ENCODE peak calls at places on chromosome 9, in five cellular contexts. One of them, this sample, is unnamed.
A peak's percentile ranks its signal among the peaks of the same experiment; 100 is the strongest.

GRCh38 chr9:134568756-134569155 is 72.8 kb upstream of the COL5A1 start:
- DNase-seq in WTC11: no peak
- DNase-seq in HepG2: no peak
- DNase-seq in GM12878: no peak
- DNase-seq in K562: no peak
- DNase-seq in this sample: no peak

GRCh38 chr9:99576002-99576401 is 245.7 kb upstream of the NR4A3 start:
- DNase-seq in HepG2: peak; percentile 12
- DNase-seq in GM12878: no peak
- DNase-seq in K562: peak; percentile 33
- DNase-seq in WTC11: peak; percentile 16
- DNase-seq in this sample: no peak

GRCh38 chr9:135105938-135106491 is 18.5 kb downstream of the OLFM1 start:
- DNase-seq in WTC11: no peak
- DNase-seq in GM12878: no peak
- DNase-seq in HepG2: no peak
- DNase-seq in K562: no peak
- DNase-seq in this sample: no peak

GRCh38 chr9:134719331-134719730 is 77.7 kb downstream of the COL5A1 start:
- DNase-seq in WTC11: no peak
- DNase-seq in GM12878: no peak
- DNase-seq in K562: no peak
- DNase-seq in HepG2: no peak
- DNase-seq in this sample: no peak

GRCh38 chr9:70478963-70479641 is 64.6 kb upstream of the KLF9 start:
- DNase-seq in K562: no peak
- DNase-seq in WTC11: no peak
- DNase-seq in HepG2: no peak
- DNase-seq in GM12878: no peak
- DNase-seq in this sample: no peak

GRCh38 chr9:81317939-81318338 is 371.4 kb downstream of the TLE1 start:
- DNase-seq in GM12878: no peak
- DNase-seq in WTC11: no peak
- DNase-seq in K562: no peak
- DNase-seq in HepG2: no peak
- DNase-seq in this sample: no peak

GRCh38 chr9:137294091-137294683 is 7.9 kb downstream of the NRARP start:
- DNase-seq in GM12878: no peak
- DNase-seq in HepG2: peak; percentile 80
- DNase-seq in WTC11: peak; percentile 52
- DNase-seq in K562: peak; percentile 67
- DNase-seq in this sample: peak; percentile 58

GRCh38 chr9:116327702-116328440 is 174.3 kb downstream of the PAPPA start:
- DNase-seq in K562: no peak
- DNase-seq in GM12878: no peak
- DNase-seq in WTC11: no peak
- DNase-seq in HepG2: no peak
- DNase-seq in this sample: no peak

GRCh38 chr9:91802391-91802790 is 147.6 kb downstream of the ROR2 start:
- DNase-seq in GM12878: no peak
- DNase-seq in WTC11: no peak
- DNase-seq in K562: no peak
- DNase-seq in HepG2: no peak
- DNase-seq in this sample: no peak

GRCh38 chr9:111943746-111944145 is 47.1 kb downstream of the UGCG start:
- DNase-seq in WTC11: no peak
- DNase-seq in K562: no peak
- DNase-seq in GM12878: no peak
- DNase-seq in HepG2: peak; percentile 20
- DNase-seq in this sample: no peak

GRCh38 chr9:134870311-134870694 is 10.3 kb upstream of the FCN2 start:
- DNase-seq in K562: no peak
- DNase-seq in HepG2: no peak
- DNase-seq in WTC11: no peak
- DNase-seq in GM12878: no peak
- DNase-seq in this sample: no peak

GRCh38 chr9:36006541-36006940 is 30.2 kb upstream of the RECK start:
- DNase-seq in K562: no peak
- DNase-seq in GM12878: no peak
- DNase-seq in WTC11: no peak
- DNase-seq in HepG2: peak; percentile 7
- DNase-seq in this sample: no peak

GRCh38 chr9:134099123-134099761 is 31.4 kb upstream of the BRD3 start:
- DNase-seq in GM12878: peak; percentile 24
- DNase-seq in HepG2: peak; percentile 55
- DNase-seq in K562: peak; percentile 78
- DNase-seq in WTC11: peak; percentile 77
- DNase-seq in this sample: peak; percentile 92

GRCh38 chr9:111940697-111941096 is 44.1 kb downstream of the UGCG start:
- DNase-seq in K562: no peak
- DNase-seq in WTC11: no peak
- DNase-seq in GM12878: no peak
- DNase-seq in HepG2: no peak
- DNase-seq in this sample: no peak

GRCh38 chr9:761155-761792 is 80.2 kb upstream of the DMRT1 start:
- DNase-seq in HepG2: peak; percentile 77
- DNase-seq in WTC11: no peak
- DNase-seq in K562: no peak
- DNase-seq in GM12878: no peak
- DNase-seq in this sample: no peak

GRCh38 chr9:129613520-129614175 is 7.3 kb downstream of the C9orf50 start:
- DNase-seq in K562: no peak
- DNase-seq in WTC11: no peak
- DNase-seq in HepG2: no peak
- DNase-seq in GM12878: no peak
- DNase-seq in this sample: no peak

GRCh38 chr9:2406252-2406651 is 215.3 kb upstream of the VLDLR start:
- DNase-seq in GM12878: no peak
- DNase-seq in WTC11: no peak
- DNase-seq in HepG2: no peak
- DNase-seq in K562: no peak
- DNase-seq in this sample: no peak

GRCh38 chr9:110933350-110934001 is 104.8 kb downstream of the LPAR1 start:
- DNase-seq in GM12878: peak; percentile 41
- DNase-seq in HepG2: no peak
- DNase-seq in K562: no peak
- DNase-seq in WTC11: no peak
- DNase-seq in this sample: no peak

GRCh38 chr9:111983484-111983908 is 86.9 kb downstream of the UGCG start:
- DNase-seq in WTC11: no peak
- DNase-seq in GM12878: peak; percentile 94
- DNase-seq in HepG2: no peak
- DNase-seq in K562: no peak
- DNase-seq in this sample: no peak

GRCh38 chr9:130053504-130054427 is at the start of gene GPR107:
- DNase-seq in K562: peak; percentile 90
- DNase-seq in HepG2: peak; percentile 61
- DNase-seq in GM12878: no peak
- DNase-seq in WTC11: peak; percentile 74
- DNase-seq in this sample: peak; percentile 88

GRCh38 chr9:89361816-89362646 is 43.7 kb downstream of the SECISBP2 start:
- DNase-seq in K562: no peak
- DNase-seq in GM12878: no peak
- DNase-seq in HepG2: no peak
- DNase-seq in WTC11: no peak
- DNase-seq in this sample: no peak

GRCh38 chr9:131837316-131837715 is 97.4 kb upstream of the RAPGEF1 start:
- DNase-seq in GM12878: no peak
- DNase-seq in HepG2: peak; percentile 7
- DNase-seq in WTC11: peak; percentile 46
- DNase-seq in K562: peak; percentile 40
- DNase-seq in this sample: peak; percentile 66

GRCh38 chr9:13716620-13717019 is 437.1 kb upstream of the MPDZ start:
- DNase-seq in GM12878: no peak
- DNase-seq in WTC11: no peak
- DNase-seq in HepG2: no peak
- DNase-seq in K562: no peak
- DNase-seq in this sample: no peak

GRCh38 chr9:34179528-34180138 is 790 bp downstream of the UBAP1 start:
- DNase-seq in K562: peak; percentile 13
- DNase-seq in WTC11: no peak
- DNase-seq in GM12878: no peak
- DNase-seq in HepG2: no peak
- DNase-seq in this sample: no peak

GRCh38 chr9:129835860-129836223 is 584 bp downstream of the USP20 start:
- DNase-seq in GM12878: no peak
- DNase-seq in HepG2: no peak
- DNase-seq in WTC11: no peak
- DNase-seq in K562: no peak
- DNase-seq in this sample: no peak

GRCh38 chr9:72773570-72773969 is 179.3 kb downstream of the ALDH1A1 start:
- DNase-seq in GM12878: no peak
- DNase-seq in K562: no peak
- DNase-seq in WTC11: no peak
- DNase-seq in HepG2: no peak
- DNase-seq in this sample: no peak

GRCh38 chr9:1337169-1337568 is 287.0 kb downstream of the DMRT2 start:
- DNase-seq in HepG2: no peak
- DNase-seq in WTC11: no peak
- DNase-seq in K562: no peak
- DNase-seq in GM12878: no peak
- DNase-seq in this sample: peak; percentile 1

GRCh38 chr9:130196643-130197042 is 24.4 kb downstream of the NCS1 start:
- DNase-seq in GM12878: no peak
- DNase-seq in K562: no peak
- DNase-seq in HepG2: no peak
- DNase-seq in WTC11: no peak
- DNase-seq in this sample: no peak

GRCh38 chr9:110468950-110469349 is 110.6 kb downstream of the SVEP1 start:
- DNase-seq in HepG2: no peak
- DNase-seq in WTC11: no peak
- DNase-seq in K562: no peak
- DNase-seq in GM12878: no peak
- DNase-seq in this sample: no peak

GRCh38 chr9:20476912-20477311 is 145.4 kb downstream of the MLLT3 start:
- DNase-seq in WTC11: no peak
- DNase-seq in HepG2: peak; percentile 84
- DNase-seq in K562: no peak
- DNase-seq in GM12878: no peak
- DNase-seq in this sample: no peak

GRCh38 chr9:3136999-3137675 is 293.2 kb upstream of the PUM3 start:
- DNase-seq in HepG2: no peak
- DNase-seq in K562: no peak
- DNase-seq in GM12878: no peak
- DNase-seq in WTC11: no peak
- DNase-seq in this sample: no peak

GRCh38 chr9:88651682-88652633 is 117.0 kb downstream of the NXNL2 start:
- DNase-seq in K562: peak; percentile 5
- DNase-seq in HepG2: no peak
- DNase-seq in GM12878: no peak
- DNase-seq in WTC11: no peak
- DNase-seq in this sample: no peak

GRCh38 chr9:130555968-130556367 is 23.4 kb upstream of the FUBP3 start:
- DNase-seq in K562: no peak
- DNase-seq in HepG2: no peak
- DNase-seq in GM12878: no peak
- DNase-seq in WTC11: no peak
- DNase-seq in this sample: no peak

GRCh38 chr9:33452828-33453271 is 5.5 kb upstream of the AQP3 start:
- DNase-seq in WTC11: peak; percentile 88
- DNase-seq in HepG2: peak; percentile 73
- DNase-seq in K562: peak; percentile 60
- DNase-seq in GM12878: no peak
- DNase-seq in this sample: peak; percentile 88

GRCh38 chr9:101201626-101202025 is 173.1 kb downstream of the PLPPR1 start:
- DNase-seq in WTC11: no peak
- DNase-seq in K562: no peak
- DNase-seq in GM12878: no peak
- DNase-seq in HepG2: peak; percentile 28
- DNase-seq in this sample: no peak

GRCh38 chr9:82903503-82903902 is 159.4 kb downstream of the RASEF start:
- DNase-seq in HepG2: no peak
- DNase-seq in K562: no peak
- DNase-seq in GM12878: no peak
- DNase-seq in WTC11: no peak
- DNase-seq in this sample: no peak
- TF ChIP-seq ATF2 in HepG2: no peak
- TF ChIP-seq ATF2 in K562: no peak
- TF ChIP-seq ATF2 in GM12878: no peak
- TF ChIP-seq ATF2 in WTC11: no peak
- TF ChIP-seq ATF2 in this sample: no peak

GRCh38 chr9:113187935-113188595 is 33.0 kb downstream of the FKBP15 start:
- DNase-seq in K562: no peak
- DNase-seq in GM12878: no peak
- DNase-seq in HepG2: peak; percentile 4
- DNase-seq in WTC11: no peak
- DNase-seq in this sample: no peak
- TF ChIP-seq ATF2 in K562: no peak
- TF ChIP-seq ATF2 in GM12878: no peak
- TF ChIP-seq ATF2 in HepG2: no peak
- TF ChIP-seq ATF2 in WTC11: no peak
- TF ChIP-seq ATF2 in this sample: no peak

GRCh38 chr9:90457386-90458080 is 185.1 kb downstream of the DIRAS2 start:
- DNase-seq in HepG2: no peak
- DNase-seq in GM12878: no peak
- DNase-seq in WTC11: no peak
- DNase-seq in K562: no peak
- DNase-seq in this sample: no peak
- TF ChIP-seq ATF2 in HepG2: no peak
- TF ChIP-seq ATF2 in GM12878: no peak
- TF ChIP-seq ATF2 in WTC11: no peak
- TF ChIP-seq ATF2 in K562: no peak
- TF ChIP-seq ATF2 in this sample: no peak

DNA sequence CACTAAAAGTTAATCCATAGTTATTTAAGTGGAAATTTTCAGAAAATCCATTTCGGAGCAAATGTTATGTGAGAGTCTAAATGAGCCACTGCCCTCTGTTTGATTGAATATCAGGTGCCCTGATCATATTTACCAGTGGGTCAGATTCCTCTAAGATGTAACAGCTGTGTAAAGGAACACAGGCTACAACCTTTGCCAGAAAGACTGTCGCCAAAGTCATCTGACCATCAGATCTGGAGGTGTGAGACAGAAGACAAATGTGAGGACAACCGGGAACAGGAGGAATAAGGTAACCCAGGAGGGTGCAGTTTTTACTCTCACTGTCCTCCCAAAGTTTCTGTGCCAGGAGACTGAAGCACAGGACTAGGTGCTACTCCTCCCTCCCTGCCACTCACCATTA is 90.8 kb downstream of the CAAP1 start:
- DNase-seq in GM12878: no peak
- DNase-seq in WTC11: no peak
- DNase-seq in HepG2: no peak
- DNase-seq in K562: no peak
- DNase-seq in this sample: no peak
- TF ChIP-seq ATF2 in GM12878: no peak
- TF ChIP-seq ATF2 in WTC11: no peak
- TF ChIP-seq ATF2 in HepG2: no peak
- TF ChIP-seq ATF2 in K562: no peak
- TF ChIP-seq ATF2 in this sample: no peak

This sample was measured in H1.